ENCODE peak calls at places on chromosomes 3 and 15, in five cellular contexts. One of them, this sample, is unnamed.

GRCh38 chr3:173826901-173827609 is 429.5 kb downstream of the NLGN1 start:
- DNase-seq in osteoblast: peak; percentile 69
- DNase-seq in endothelial cell of umbilical vein: no peak
- DNase-seq in astrocyte of the spinal cord: peak; percentile 81
- DNase-seq in AG04450: peak; percentile 8
- DNase-seq in this sample: no peak

GRCh38 chr3:49199244-49199899 is 28.0 kb downstream of the KLHDC8B start:
- DNase-seq in astrocyte of the spinal cord: peak; percentile 84
- DNase-seq in AG04450: peak; percentile 30
- DNase-seq in osteoblast: peak; percentile 98
- DNase-seq in endothelial cell of umbilical vein: peak; percentile 83
- DNase-seq in this sample: peak; percentile 70

GRCh38 chr3:143443851-143444331 is 324.3 kb downstream of the CHST2 start:
- DNase-seq in osteoblast: peak; percentile 95
- DNase-seq in astrocyte of the spinal cord: peak; percentile 97
- DNase-seq in AG04450: peak; percentile 78
- DNase-seq in endothelial cell of umbilical vein: peak; percentile 98
- DNase-seq in this sample: peak; percentile 68

GRCh38 chr3:44996556-44996969 is 20.5 kb downstream of the EXOSC7 start:
- DNase-seq in osteoblast: no peak
- DNase-seq in AG04450: no peak
- DNase-seq in astrocyte of the spinal cord: no peak
- DNase-seq in endothelial cell of umbilical vein: no peak
- DNase-seq in this sample: no peak

GRCh38 chr15:84799511-84800187 is 17.5 kb upstream of the ALPK3 start:
- DNase-seq in endothelial cell of umbilical vein: no peak
- DNase-seq in osteoblast: no peak
- DNase-seq in AG04450: no peak
- DNase-seq in astrocyte of the spinal cord: no peak
- DNase-seq in this sample: no peak

GRCh38 chr3:195801251-195802183 is 10.2 kb downstream of the MUC4 start:
- DNase-seq in osteoblast: peak; percentile 49
- DNase-seq in endothelial cell of umbilical vein: no peak
- DNase-seq in astrocyte of the spinal cord: no peak
- DNase-seq in AG04450: no peak
- DNase-seq in this sample: no peak

GRCh38 chr3:15292765-15293522 is 39.4 kb downstream of the SH3BP5 start:
- DNase-seq in osteoblast: no peak
- DNase-seq in AG04450: no peak
- DNase-seq in astrocyte of the spinal cord: peak; percentile 46
- DNase-seq in endothelial cell of umbilical vein: peak; percentile 69
- DNase-seq in this sample: no peak

GRCh38 chr3:124453221-124453620 is 277.0 kb upstream of the UMPS start:
- DNase-seq in AG04450: no peak
- DNase-seq in osteoblast: no peak
- DNase-seq in endothelial cell of umbilical vein: no peak
- DNase-seq in astrocyte of the spinal cord: no peak
- DNase-seq in this sample: no peak

GRCh38 chr3:75332784-75333183 is 331.3 kb upstream of the FRG2C start:
- DNase-seq in AG04450: peak; percentile 29
- DNase-seq in osteoblast: peak; percentile 19
- DNase-seq in astrocyte of the spinal cord: peak; percentile 10
- DNase-seq in endothelial cell of umbilical vein: no peak
- DNase-seq in this sample: no peak

GRCh38 chr15:51303462-51303861 is 34.9 kb downstream of the CYP19A1 start:
- DNase-seq in endothelial cell of umbilical vein: no peak
- DNase-seq in AG04450: no peak
- DNase-seq in astrocyte of the spinal cord: no peak
- DNase-seq in osteoblast: no peak
- DNase-seq in this sample: no peak

GRCh38 chr15:70702584-70702983 is 60.8 kb downstream of the UACA start:
- DNase-seq in endothelial cell of umbilical vein: no peak
- DNase-seq in osteoblast: no peak
- DNase-seq in astrocyte of the spinal cord: no peak
- DNase-seq in AG04450: no peak
- DNase-seq in this sample: no peak

GRCh38 chr3:42868841-42869240 is 6.8 kb downstream of the CYP8B1 start:
- DNase-seq in endothelial cell of umbilical vein: no peak
- DNase-seq in osteoblast: peak; percentile 67
- DNase-seq in astrocyte of the spinal cord: no peak
- DNase-seq in AG04450: no peak
- DNase-seq in this sample: no peak

GRCh38 chr15:69557340-69558137 is 104.9 kb downstream of the RPLP1 start:
- DNase-seq in astrocyte of the spinal cord: peak; percentile 93
- DNase-seq in AG04450: peak; percentile 75
- DNase-seq in endothelial cell of umbilical vein: peak; percentile 92
- DNase-seq in osteoblast: peak; percentile 85
- DNase-seq in this sample: no peak

GRCh38 chr3:191136347-191136746 is 62.7 kb upstream of the OSTN start:
- DNase-seq in endothelial cell of umbilical vein: peak; percentile 63
- DNase-seq in astrocyte of the spinal cord: peak; percentile 31
- DNase-seq in osteoblast: peak; percentile 63
- DNase-seq in AG04450: no peak
- DNase-seq in this sample: peak; percentile 22

GRCh38 chr3:30622047-30622545 is 15.7 kb downstream of the TGFBR2 start:
- DNase-seq in endothelial cell of umbilical vein: no peak
- DNase-seq in astrocyte of the spinal cord: no peak
- DNase-seq in osteoblast: no peak
- DNase-seq in AG04450: no peak
- DNase-seq in this sample: no peak

GRCh38 chr15:71400347-71400746 is 285.1 kb downstream of the THSD4 start:
- DNase-seq in endothelial cell of umbilical vein: no peak
- DNase-seq in astrocyte of the spinal cord: no peak
- DNase-seq in osteoblast: no peak
- DNase-seq in AG04450: no peak
- DNase-seq in this sample: no peak

GRCh38 chr15:56837281-56837680 is 81.2 kb upstream of the TCF12 start:
- DNase-seq in osteoblast: peak; percentile 27
- DNase-seq in astrocyte of the spinal cord: peak; percentile 54
- DNase-seq in endothelial cell of umbilical vein: no peak
- DNase-seq in AG04450: peak; percentile 20
- DNase-seq in this sample: no peak

GRCh38 chr15:74635228-74635627 is 19.6 kb downstream of the CLK3 start:
- DNase-seq in astrocyte of the spinal cord: peak; percentile 55
- DNase-seq in osteoblast: peak; percentile 83
- DNase-seq in AG04450: no peak
- DNase-seq in endothelial cell of umbilical vein: peak; percentile 76
- DNase-seq in this sample: peak; percentile 62

GRCh38 chr3:13025778-13026518 is 47.3 kb downstream of the IQSEC1 start:
- DNase-seq in astrocyte of the spinal cord: no peak
- DNase-seq in AG04450: no peak
- DNase-seq in osteoblast: peak; percentile 73
- DNase-seq in endothelial cell of umbilical vein: no peak
- DNase-seq in this sample: no peak

GRCh38 chr3:197031315-197032285 is 2.0 kb upstream of the MELTF start:
- DNase-seq in AG04450: peak; percentile 92
- DNase-seq in osteoblast: peak; percentile 99
- DNase-seq in astrocyte of the spinal cord: peak; percentile 93
- DNase-seq in endothelial cell of umbilical vein: peak; percentile 93
- DNase-seq in this sample: peak; percentile 98

GRCh38 chr3:195111322-195111710 is 159.6 kb downstream of the XXYLT1 start:
- DNase-seq in AG04450: no peak
- DNase-seq in astrocyte of the spinal cord: no peak
- DNase-seq in endothelial cell of umbilical vein: no peak
- DNase-seq in osteoblast: peak; percentile 31
- DNase-seq in this sample: no peak

GRCh38 chr15:77456746-77457618 is 36.3 kb downstream of the HMG20A start:
- DNase-seq in endothelial cell of umbilical vein: peak; percentile 14
- DNase-seq in AG04450: peak; percentile 20
- DNase-seq in astrocyte of the spinal cord: peak; percentile 39
- DNase-seq in osteoblast: no peak
- DNase-seq in this sample: no peak

GRCh38 chr3:23044463-23044862 is 158.7 kb upstream of the UBE2E2 start:
- DNase-seq in astrocyte of the spinal cord: no peak
- DNase-seq in endothelial cell of umbilical vein: no peak
- DNase-seq in osteoblast: no peak
- DNase-seq in AG04450: no peak
- DNase-seq in this sample: no peak

DNA sequence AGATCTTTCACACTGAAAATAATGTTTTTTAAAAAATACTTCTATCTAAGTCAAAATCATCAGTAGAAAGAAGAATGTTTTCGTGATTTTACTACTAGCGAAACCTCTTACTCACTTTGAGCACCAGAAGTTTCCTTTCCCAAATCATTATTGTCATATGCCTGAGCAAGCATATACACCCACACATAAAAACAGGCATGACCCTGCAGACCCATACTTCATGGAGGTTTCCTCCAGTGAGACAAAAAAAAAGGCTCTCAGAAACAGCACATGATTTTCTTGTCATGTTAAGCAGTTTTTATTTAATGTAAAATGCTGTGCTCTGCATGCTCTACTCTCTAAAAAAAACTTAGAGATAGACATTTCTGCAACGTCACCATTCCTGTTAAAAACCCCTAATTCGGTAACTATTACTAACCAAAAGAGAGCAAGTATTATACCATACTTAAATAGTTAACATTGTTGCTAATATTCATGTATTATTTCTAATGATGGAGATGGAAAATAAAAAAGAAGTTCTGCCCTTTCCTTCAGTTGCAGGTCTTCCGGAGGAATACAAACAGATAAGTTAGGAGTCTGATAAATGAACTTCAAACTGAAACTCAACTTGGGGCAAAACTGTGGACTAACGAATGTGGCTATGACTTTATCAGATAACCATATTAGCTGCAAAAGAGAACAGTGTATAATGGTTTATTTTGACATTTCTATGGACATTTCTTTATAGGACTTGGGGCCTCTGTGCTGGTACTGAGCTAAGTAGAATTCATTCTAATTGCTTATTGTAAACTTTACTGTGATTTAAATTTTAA is 15.9 kb downstream of the CD200R1 start:
- DNase-seq in AG04450: no peak
- DNase-seq in endothelial cell of umbilical vein: no peak
- DNase-seq in astrocyte of the spinal cord: no peak
- DNase-seq in osteoblast: no peak
- DNase-seq in this sample: no peak
- H3K4me3 ChIP-seq in AG04450: no peak overlapping the region
- H3K4me3 ChIP-seq in endothelial cell of umbilical vein: no peak overlapping the region
- H3K4me3 ChIP-seq in astrocyte of the spinal cord: no peak overlapping the region
- H3K4me3 ChIP-seq in osteoblast: no peak overlapping the region
- H3K4me3 ChIP-seq in this sample: no peak overlapping the region

DNA sequence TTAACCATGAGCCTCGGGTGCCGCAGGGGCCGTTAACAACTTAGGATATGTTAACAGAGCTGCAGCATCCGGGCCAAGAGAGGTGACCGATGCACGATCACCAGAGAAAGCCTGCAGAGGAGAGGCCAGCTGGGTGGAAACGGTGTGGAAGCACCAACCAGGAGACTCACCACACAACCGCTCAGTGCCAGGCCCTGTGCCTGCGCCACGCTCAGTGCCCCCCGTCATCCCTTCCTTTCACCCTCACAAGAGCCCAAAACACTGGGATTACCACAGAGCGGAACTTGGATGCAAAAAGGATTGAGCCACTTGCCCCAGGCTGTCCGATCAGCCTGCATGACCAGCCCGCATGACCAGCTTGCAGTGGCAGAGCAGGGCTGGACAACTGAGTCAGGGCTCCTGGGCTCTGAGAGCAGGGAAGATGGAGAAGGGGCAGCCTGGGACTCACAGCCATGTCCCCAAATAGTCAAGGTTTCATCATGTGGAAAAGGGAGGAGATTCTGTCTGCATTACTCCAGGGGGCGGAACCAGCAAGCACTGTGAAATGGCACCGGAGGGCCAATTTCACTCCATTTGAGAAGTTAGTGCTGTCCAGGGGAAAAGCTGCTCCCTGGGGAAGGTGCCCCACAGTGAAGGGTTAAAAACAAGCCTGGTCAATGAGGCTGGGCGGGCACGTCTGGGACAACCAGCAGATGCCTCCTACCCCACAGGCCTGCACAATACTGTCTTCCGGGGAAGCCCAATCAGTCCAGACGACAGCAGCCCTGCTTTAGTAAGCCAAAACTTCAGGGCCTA is 156.8 kb downstream of the ATP10A start:
- DNase-seq in osteoblast: no peak
- DNase-seq in AG04450: no peak
- DNase-seq in endothelial cell of umbilical vein: no peak
- DNase-seq in astrocyte of the spinal cord: no peak
- DNase-seq in this sample: no peak
- TF ChIP-seq CTCF in osteoblast: no peak
- TF ChIP-seq CTCF in AG04450: no peak
- TF ChIP-seq CTCF in endothelial cell of umbilical vein: no peak
- TF ChIP-seq CTCF in astrocyte of the spinal cord: no peak
- TF ChIP-seq CTCF in this sample: no peak

GRCh38 chr3:72355168-72355567 is 493.1 kb downstream of the SHQ1 start:
- DNase-seq in endothelial cell of umbilical vein: no peak
- DNase-seq in astrocyte of the spinal cord: no peak
- DNase-seq in osteoblast: no peak
- DNase-seq in AG04450: no peak
- DNase-seq in this sample: no peak
- H3K4me3 ChIP-seq in endothelial cell of umbilical vein: no peak overlapping the region
- H3K4me3 ChIP-seq in astrocyte of the spinal cord: no peak overlapping the region
- H3K4me3 ChIP-seq in osteoblast: no peak overlapping the region
- H3K4me3 ChIP-seq in AG04450: no peak overlapping the region
- H3K4me3 ChIP-seq in this sample: no peak overlapping the region

GRCh38 chr3:37808656-37809055 is 53.0 kb upstream of the CTDSPL start:
- DNase-seq in osteoblast: no peak
- DNase-seq in endothelial cell of umbilical vein: no peak
- DNase-seq in AG04450: no peak
- DNase-seq in astrocyte of the spinal cord: no peak
- DNase-seq in this sample: no peak

GRCh38 chr3:37800022-37800493 is 61.6 kb upstream of the CTDSPL start:
- DNase-seq in astrocyte of the spinal cord: no peak
- DNase-seq in endothelial cell of umbilical vein: no peak
- DNase-seq in AG04450: no peak
- DNase-seq in osteoblast: no peak
- DNase-seq in this sample: no peak

GRCh38 chr3:37801966-37802365 is 59.7 kb upstream of the CTDSPL start:
- DNase-seq in osteoblast: no peak
- DNase-seq in endothelial cell of umbilical vein: no peak
- DNase-seq in AG04450: no peak
- DNase-seq in astrocyte of the spinal cord: no peak
- DNase-seq in this sample: no peak

GRCh38 chr3:37806505-37807291 is 55.0 kb upstream of the CTDSPL start:
- DNase-seq in osteoblast: no peak
- DNase-seq in endothelial cell of umbilical vein: no peak
- DNase-seq in astrocyte of the spinal cord: no peak
- DNase-seq in AG04450: no peak
- DNase-seq in this sample: no peak

DNA sequence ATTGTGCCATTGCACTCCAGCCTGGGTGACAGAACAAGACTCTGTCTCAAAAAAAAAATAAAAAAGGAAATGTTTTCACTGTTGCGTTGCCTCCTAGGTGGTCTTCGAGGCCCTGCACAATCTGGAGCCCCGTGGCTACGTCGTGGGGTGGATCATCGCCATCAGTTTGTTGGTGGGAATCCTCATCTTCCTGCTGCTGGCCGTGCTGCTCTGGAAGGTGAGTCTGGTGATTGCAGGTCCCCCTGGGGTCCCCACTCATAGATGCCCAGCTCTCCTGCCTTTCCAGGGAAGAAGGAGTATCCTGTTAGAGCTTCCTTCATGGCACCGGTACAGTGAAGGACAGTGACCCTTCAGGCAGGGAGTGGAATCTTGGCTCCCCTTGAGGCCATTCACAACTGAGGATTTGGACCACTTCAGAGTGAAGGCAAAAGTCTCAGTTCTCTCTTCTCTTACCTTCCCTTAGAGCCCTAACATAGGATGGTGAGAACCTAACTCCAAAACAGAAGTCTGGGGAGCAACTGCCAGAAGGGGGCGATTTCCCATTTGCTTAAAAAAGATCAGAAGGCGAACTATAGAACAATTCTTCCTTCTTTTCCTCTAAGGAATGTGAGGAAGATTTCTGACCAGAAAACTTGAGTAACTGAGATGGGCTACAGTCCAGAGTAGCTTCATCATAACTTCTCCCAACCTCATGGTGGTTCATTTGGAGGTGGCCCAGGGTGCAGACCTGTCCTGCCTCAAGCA is 57.8 kb upstream of the CTDSPL start:
- DNase-seq in endothelial cell of umbilical vein: no peak
- DNase-seq in astrocyte of the spinal cord: no peak
- DNase-seq in osteoblast: no peak
- DNase-seq in AG04450: no peak
- DNase-seq in this sample: no peak
- TF ChIP-seq CTCF in endothelial cell of umbilical vein: no peak
- TF ChIP-seq CTCF in astrocyte of the spinal cord: no peak
- TF ChIP-seq CTCF in osteoblast: no peak
- TF ChIP-seq CTCF in AG04450: no peak
- TF ChIP-seq CTCF in this sample: no peak

This sample was measured in tibial nerve.